ENCODE peak calls at places on chromosomes 6 and 20, in six cellular contexts. One of them, this sample, is unnamed.

GRCh38 chr6:56875961-56876360 is 78.9 kb upstream of the BEND6 start:
- DNase-seq in lower lobe of right lung: no peak
- DNase-seq in testis: no peak
- DNase-seq in fibroblast of lung: no peak
- DNase-seq in mammary epithelial cell: no peak
- DNase-seq in GM12878: no peak
- DNase-seq in this sample: no peak

GRCh38 chr20:55424968-55425367 is 580.4 kb downstream of the CBLN4 start:
- DNase-seq in lower lobe of right lung: no peak
- DNase-seq in fibroblast of lung: no peak
- DNase-seq in testis: no peak
- DNase-seq in GM12878: no peak
- DNase-seq in mammary epithelial cell: no peak
- DNase-seq in this sample: no peak

GRCh38 chr6:127192911-127193503 is 73.7 kb upstream of the RNF146 start:
- DNase-seq in lower lobe of right lung: no peak
- DNase-seq in fibroblast of lung: peak; percentile 30
- DNase-seq in GM12878: no peak
- DNase-seq in testis: no peak
- DNase-seq in mammary epithelial cell: peak; percentile 11
- DNase-seq in this sample: peak; percentile 39

GRCh38 chr6:15453622-15454021 is 207.8 kb downstream of the JARID2 start:
- DNase-seq in GM12878: no peak
- DNase-seq in lower lobe of right lung: no peak
- DNase-seq in fibroblast of lung: no peak
- DNase-seq in testis: peak; percentile 72
- DNase-seq in mammary epithelial cell: no peak
- DNase-seq in this sample: no peak

GRCh38 chr20:53712212-53712977 is 118.8 kb upstream of the ZNF217 start:
- DNase-seq in mammary epithelial cell: no peak
- DNase-seq in GM12878: no peak
- DNase-seq in lower lobe of right lung: no peak
- DNase-seq in fibroblast of lung: no peak
- DNase-seq in testis: no peak
- DNase-seq in this sample: no peak

GRCh38 chr20:59747671-59748515 is 143.6 kb downstream of the PHACTR3 start:
- DNase-seq in mammary epithelial cell: no peak
- DNase-seq in GM12878: no peak
- DNase-seq in testis: no peak
- DNase-seq in lower lobe of right lung: no peak
- DNase-seq in fibroblast of lung: no peak
- DNase-seq in this sample: no peak

GRCh38 chr6:25237579-25237978 is 41.6 kb upstream of the CARMIL1 start:
- DNase-seq in testis: no peak
- DNase-seq in lower lobe of right lung: no peak
- DNase-seq in GM12878: no peak
- DNase-seq in fibroblast of lung: peak; percentile 14
- DNase-seq in mammary epithelial cell: peak; percentile 44
- DNase-seq in this sample: no peak

GRCh38 chr6:4732691-4733315 is 43.4 kb upstream of the CDYL start:
- DNase-seq in mammary epithelial cell: peak; percentile 95
- DNase-seq in lower lobe of right lung: no peak
- DNase-seq in testis: peak; percentile 71
- DNase-seq in GM12878: no peak
- DNase-seq in fibroblast of lung: peak; percentile 96
- DNase-seq in this sample: peak; percentile 96

GRCh38 chr6:30884521-30885480 is 482 bp downstream of the DDR1 start:
- DNase-seq in lower lobe of right lung: no peak
- DNase-seq in testis: peak; percentile 58
- DNase-seq in GM12878: no peak
- DNase-seq in fibroblast of lung: peak; percentile 40
- DNase-seq in mammary epithelial cell: peak; percentile 78
- DNase-seq in this sample: peak; percentile 54

GRCh38 chr6:44237021-44237812 is 9.7 kb upstream of the HSP90AB1 start:
- DNase-seq in mammary epithelial cell: peak; percentile 98
- DNase-seq in GM12878: no peak
- DNase-seq in fibroblast of lung: peak; percentile 96
- DNase-seq in testis: peak; percentile 87
- DNase-seq in lower lobe of right lung: peak; percentile 93
- DNase-seq in this sample: peak; percentile 98

GRCh38 chr6:14360565-14360964 is 243.0 kb downstream of the CD83 start:
- DNase-seq in mammary epithelial cell: no peak
- DNase-seq in fibroblast of lung: peak; percentile 34
- DNase-seq in GM12878: no peak
- DNase-seq in lower lobe of right lung: no peak
- DNase-seq in testis: no peak
- DNase-seq in this sample: no peak

GRCh38 chr6:26103770-26104456 is 16.7 kb downstream of the HFE start:
- DNase-seq in GM12878: peak; percentile 99
- DNase-seq in lower lobe of right lung: peak; percentile 88
- DNase-seq in fibroblast of lung: peak; percentile 94
- DNase-seq in testis: peak; percentile 91
- DNase-seq in mammary epithelial cell: peak; percentile 95
- DNase-seq in this sample: peak; percentile 91

GRCh38 chr20:47019106-47019824 is 124.6 kb downstream of the EYA2 start:
- DNase-seq in GM12878: no peak
- DNase-seq in fibroblast of lung: peak; percentile 47
- DNase-seq in lower lobe of right lung: no peak
- DNase-seq in mammary epithelial cell: no peak
- DNase-seq in testis: no peak
- DNase-seq in this sample: no peak

GRCh38 chr20:1944345-1945099 is 49.3 kb downstream of the SIRPA start:
- DNase-seq in fibroblast of lung: no peak
- DNase-seq in mammary epithelial cell: no peak
- DNase-seq in lower lobe of right lung: no peak
- DNase-seq in testis: no peak
- DNase-seq in GM12878: no peak
- DNase-seq in this sample: peak; percentile 41

GRCh38 chr6:162750776-162751175 is 23.0 kb downstream of the PACRG start:
- DNase-seq in lower lobe of right lung: no peak
- DNase-seq in fibroblast of lung: peak; percentile 77
- DNase-seq in GM12878: no peak
- DNase-seq in mammary epithelial cell: peak; percentile 19
- DNase-seq in testis: no peak
- DNase-seq in this sample: peak; percentile 96

DNA sequence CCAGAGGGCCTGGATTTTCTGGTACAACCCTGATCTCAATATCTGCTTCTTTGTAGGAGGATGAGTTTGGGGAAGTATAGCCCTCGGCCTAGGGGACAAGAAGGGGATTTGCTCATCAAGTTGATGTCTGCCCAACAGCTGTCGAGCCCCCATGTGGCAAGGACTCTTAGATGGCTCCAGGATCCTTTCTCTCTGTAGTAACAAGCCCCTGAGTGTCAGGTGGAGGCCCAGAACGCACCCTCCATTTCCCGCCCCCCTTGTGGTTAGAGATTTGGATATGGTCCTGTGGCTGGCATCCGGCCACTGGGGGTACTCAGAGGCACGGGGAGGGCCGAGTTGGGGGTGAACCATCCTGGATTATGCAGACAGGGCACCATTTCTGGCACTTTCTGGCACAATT is 50.1 kb downstream of the CTCFL start:
- DNase-seq in mammary epithelial cell: no peak
- DNase-seq in lower lobe of right lung: peak; percentile 27
- DNase-seq in GM12878: no peak
- DNase-seq in testis: no peak
- DNase-seq in fibroblast of lung: no peak
- DNase-seq in this sample: no peak
- TF ChIP-seq CTCF in mammary epithelial cell: no peak
- TF ChIP-seq CTCF in lower lobe of right lung: no peak
- TF ChIP-seq CTCF in GM12878: no peak
- TF ChIP-seq CTCF in testis: no peak
- TF ChIP-seq CTCF in fibroblast of lung: no peak
- TF ChIP-seq CTCF in this sample: no peak

GRCh38 chr6:108157234-108157971 is 8.4 kb upstream of the NR2E1 start:
- DNase-seq in GM12878: no peak
- DNase-seq in lower lobe of right lung: no peak
- DNase-seq in testis: no peak
- DNase-seq in mammary epithelial cell: no peak
- DNase-seq in fibroblast of lung: no peak
- DNase-seq in this sample: no peak
- H3K4me3 ChIP-seq in GM12878: peak overlapping the region; percentile 29
- H3K4me3 ChIP-seq in lower lobe of right lung: peak overlapping the region; percentile 33
- H3K4me3 ChIP-seq in testis: peak overlapping the region; percentile 37
- H3K4me3 ChIP-seq in mammary epithelial cell: no peak overlapping the region
- H3K4me3 ChIP-seq in fibroblast of lung: no peak overlapping the region
- H3K4me3 ChIP-seq in this sample: no peak overlapping the region

GRCh38 chr20:63461364-63461763 is 11.1 kb downstream of the KCNQ2 start:
- DNase-seq in GM12878: no peak
- DNase-seq in lower lobe of right lung: no peak
- DNase-seq in testis: no peak
- DNase-seq in mammary epithelial cell: no peak
- DNase-seq in fibroblast of lung: no peak
- DNase-seq in this sample: no peak

GRCh38 chr20:63457737-63458136 is 14.7 kb downstream of the KCNQ2 start:
- DNase-seq in mammary epithelial cell: peak; percentile 75
- DNase-seq in GM12878: no peak
- DNase-seq in lower lobe of right lung: no peak
- DNase-seq in testis: no peak
- DNase-seq in fibroblast of lung: peak; percentile 9
- DNase-seq in this sample: peak; percentile 12

GRCh38 chr20:63458170-63459069 is 14.0 kb downstream of the KCNQ2 start:
- DNase-seq in testis: no peak
- DNase-seq in GM12878: no peak
- DNase-seq in lower lobe of right lung: no peak
- DNase-seq in fibroblast of lung: no peak
- DNase-seq in mammary epithelial cell: no peak
- DNase-seq in this sample: no peak

GRCh38 chr20:63456429-63457284 is 15.8 kb downstream of the KCNQ2 start:
- DNase-seq in fibroblast of lung: no peak
- DNase-seq in testis: no peak
- DNase-seq in lower lobe of right lung: no peak
- DNase-seq in GM12878: no peak
- DNase-seq in mammary epithelial cell: no peak
- DNase-seq in this sample: no peak

DNA sequence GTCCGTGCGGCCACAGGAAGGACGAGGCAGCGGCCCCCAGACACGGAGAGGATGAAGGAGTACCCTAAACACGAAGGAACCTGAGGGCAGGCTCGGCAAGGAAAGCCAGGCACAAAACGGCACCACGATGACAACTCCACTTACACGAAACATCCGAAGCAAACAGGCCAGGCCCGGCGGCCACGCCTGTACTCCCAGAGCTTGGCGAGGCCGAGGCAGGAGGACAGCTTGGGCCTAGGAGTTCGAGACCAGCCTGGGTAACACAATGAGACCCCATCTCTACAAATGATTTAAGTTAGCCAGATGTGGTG is 13.4 kb downstream of the KCNQ2 start:
- DNase-seq in testis: no peak
- DNase-seq in fibroblast of lung: no peak
- DNase-seq in lower lobe of right lung: no peak
- DNase-seq in GM12878: no peak
- DNase-seq in mammary epithelial cell: no peak
- DNase-seq in this sample: no peak
- H3K27me3 ChIP-seq in testis: no peaks in the 10 kb centered on the region
- H3K27me3 ChIP-seq in fibroblast of lung: peaks cover 22% of the 10 kb centered on the region
- H3K27me3 ChIP-seq in lower lobe of right lung: peaks cover 55% of the 10 kb centered on the region
- H3K27me3 ChIP-seq in GM12878: no peaks in the 10 kb centered on the region
- H3K27me3 ChIP-seq in mammary epithelial cell: no peaks in the 10 kb centered on the region
- H3K27me3 ChIP-seq in this sample: peaks cover 2% of the 10 kb centered on the region

GRCh38 chr6:169221264-169221663 is 32.4 kb downstream of the THBS2 start:
- DNase-seq in GM12878: no peak
- DNase-seq in testis: no peak
- DNase-seq in mammary epithelial cell: no peak
- DNase-seq in fibroblast of lung: no peak
- DNase-seq in lower lobe of right lung: no peak
- DNase-seq in this sample: no peak
- TF ChIP-seq CTCF in GM12878: no peak
- TF ChIP-seq CTCF in testis: no peak
- TF ChIP-seq CTCF in mammary epithelial cell: no peak
- TF ChIP-seq CTCF in fibroblast of lung: no peak
- TF ChIP-seq CTCF in lower lobe of right lung: no peak
- TF ChIP-seq CTCF in this sample: no peak

DNA sequence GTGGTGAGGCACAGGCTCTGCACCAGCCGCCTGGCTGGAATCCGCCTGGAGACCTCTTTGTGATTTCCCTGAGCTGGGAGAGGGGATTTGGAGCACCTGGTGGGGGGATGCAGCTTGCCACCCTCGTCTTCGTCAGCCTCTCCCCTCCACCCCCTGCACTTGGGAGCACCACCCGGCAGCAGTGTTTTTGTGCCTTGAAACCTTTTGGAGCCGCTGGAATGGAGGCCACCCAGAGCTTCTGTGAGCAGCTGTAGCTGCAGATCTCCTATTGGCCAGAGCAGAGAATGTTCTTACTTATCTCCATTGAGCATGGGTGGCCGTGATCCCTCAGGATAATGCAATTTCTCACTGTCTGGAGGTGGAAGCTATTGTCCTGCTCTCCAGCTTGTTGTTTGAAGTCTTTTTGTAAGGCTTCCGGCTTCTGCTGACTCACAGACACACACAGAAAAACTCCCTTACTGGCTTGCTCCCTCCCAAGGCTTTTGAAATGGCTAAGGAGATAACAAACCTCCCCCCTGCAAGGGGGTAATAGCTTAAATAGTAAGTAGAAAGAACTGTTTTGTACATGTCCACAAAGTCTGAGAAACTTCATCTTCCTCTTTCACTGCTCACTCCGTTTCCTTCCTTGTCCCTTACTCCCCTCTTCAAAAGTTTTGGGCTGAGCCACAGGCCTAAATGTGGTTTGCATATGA is 271.2 kb downstream of the PRL start:
- DNase-seq in testis: peak; percentile 35
- DNase-seq in lower lobe of right lung: no peak
- DNase-seq in GM12878: peak; percentile 76
- DNase-seq in mammary epithelial cell: peak; percentile 46
- DNase-seq in fibroblast of lung: peak; percentile 99
- DNase-seq in this sample: peak; percentile 62
- H3K4me3 ChIP-seq in testis: no peak overlapping the region
- H3K4me3 ChIP-seq in lower lobe of right lung: no peak overlapping the region
- H3K4me3 ChIP-seq in GM12878: peak overlapping the region; percentile 54
- H3K4me3 ChIP-seq in mammary epithelial cell: no peak overlapping the region
- H3K4me3 ChIP-seq in fibroblast of lung: no peak overlapping the region
- H3K4me3 ChIP-seq in this sample: no peak overlapping the region

GRCh38 chr6:142653710-142654274 is 291.2 kb downstream of the HIVEP2 start:
- DNase-seq in testis: no peak
- DNase-seq in GM12878: no peak
- DNase-seq in mammary epithelial cell: no peak
- DNase-seq in fibroblast of lung: no peak
- DNase-seq in lower lobe of right lung: no peak
- DNase-seq in this sample: no peak

GRCh38 chr6:142647436-142648389 is 297.3 kb downstream of the HIVEP2 start:
- DNase-seq in fibroblast of lung: no peak
- DNase-seq in GM12878: no peak
- DNase-seq in lower lobe of right lung: no peak
- DNase-seq in mammary epithelial cell: no peak
- DNase-seq in testis: no peak
- DNase-seq in this sample: no peak

GRCh38 chr6:142645663-142646062 is 299.3 kb downstream of the HIVEP2 start:
- DNase-seq in mammary epithelial cell: no peak
- DNase-seq in lower lobe of right lung: no peak
- DNase-seq in GM12878: no peak
- DNase-seq in fibroblast of lung: no peak
- DNase-seq in testis: no peak
- DNase-seq in this sample: no peak

GRCh38 chr6:142644866-142645265 is 300.1 kb downstream of the HIVEP2 start:
- DNase-seq in fibroblast of lung: no peak
- DNase-seq in GM12878: no peak
- DNase-seq in lower lobe of right lung: no peak
- DNase-seq in mammary epithelial cell: no peak
- DNase-seq in testis: no peak
- DNase-seq in this sample: no peak

GRCh38 chr6:142648526-142648925 is 296.4 kb downstream of the HIVEP2 start:
- DNase-seq in GM12878: no peak
- DNase-seq in lower lobe of right lung: no peak
- DNase-seq in fibroblast of lung: no peak
- DNase-seq in testis: no peak
- DNase-seq in mammary epithelial cell: no peak
- DNase-seq in this sample: no peak
- H3K27me3 ChIP-seq in GM12878: no peaks in the 10 kb centered on the region
- H3K27me3 ChIP-seq in lower lobe of right lung: no peaks in the 10 kb centered on the region
- H3K27me3 ChIP-seq in fibroblast of lung: peaks cover 4% of the 10 kb centered on the region
- H3K27me3 ChIP-seq in testis: no peaks in the 10 kb centered on the region
- H3K27me3 ChIP-seq in mammary epithelial cell: no peaks in the 10 kb centered on the region
- H3K27me3 ChIP-seq in this sample: peaks cover 4% of the 10 kb centered on the region

GRCh38 chr6:8195040-8195713 is 92.8 kb upstream of the EEF1E1 start:
- DNase-seq in mammary epithelial cell: no peak
- DNase-seq in lower lobe of right lung: no peak
- DNase-seq in fibroblast of lung: no peak
- DNase-seq in testis: peak; percentile 26
- DNase-seq in GM12878: no peak
- DNase-seq in this sample: no peak
- TF ChIP-seq CTCF in mammary epithelial cell: peak; percentile 31
- TF ChIP-seq CTCF in lower lobe of right lung: no peak
- TF ChIP-seq CTCF in fibroblast of lung: no peak
- TF ChIP-seq CTCF in testis: no peak
- TF ChIP-seq CTCF in GM12878: no peak
- TF ChIP-seq CTCF in this sample: peak; percentile 3